ENCODE peak calls at places on chromosomes 12 and 14, in eight cellular contexts. V is testis; E is NCI-H1105; B is heart left ventricle; L is activated CD8-positive, alpha-beta memory T cell treated with anti-CD3 and anti-CD28 coated beads for 48 hours; Z is stimulated activated CD8-positive, alpha-beta memory T cell treated with anti-CD3 and anti-CD28 coated beads, Interleukin-4, amount 100 ng/mL, for 24 hours; S is NCI-H1092 treated with DMSO at 0.1 percent for 48 hours; R is AG09319. T is an unnamed sample.

GRCh38 chr12:89454080-89454848 is 70.3 kb downstream of the GALNT4 start:
- DNase-seq in E (no peak), B (no peak), V (no peak), L (no peak), Z (no peak), S (no peak), R (no peak), T (no peak)

GRCh38 chr14:93977790-93978581 is 1.6 kb upstream of the ASB2 start:
- DNase-seq in E (no peak), S (no peak), V (no peak), L (no peak), R (no peak), Z (peak; percentile 64), B (no peak), T (no peak)

GRCh38 chr14:67940894-67941455 is 121.4 kb downstream of the RAD51B start:
- DNase-seq in L (no peak), E (no peak), V (peak; percentile 50), Z (no peak), R (peak; percentile 73), S (peak; percentile 29), B (no peak), T (peak; percentile 96)

GRCh38 chr12:48795550-48796455 is 6.9 kb upstream of the ADCY6 start:
- DNase-seq in V (peak; percentile 85), Z (no peak), L (no peak), R (peak; percentile 44), B (no peak), E (peak; percentile 43), S (peak; percentile 35), T (no peak)

GRCh38 chr14:31411218-31411727 is 9.1 kb downstream of the HEATR5A start:
- DNase-seq in E (no peak), L (no peak), R (no peak), Z (no peak), B (no peak), V (no peak), S (no peak), T (no peak)

GRCh38 chr14:96176811-96177211 is 27.8 kb upstream of the BDKRB2 start:
- DNase-seq in Z (no peak), B (no peak), S (no peak), V (peak; percentile 25), L (no peak), R (peak; percentile 99), E (no peak), T (no peak)

GRCh38 chr12:12684375-12685106 is 11.4 kb downstream of the GPR19 start:
- DNase-seq in Z (no peak), S (peak; percentile 85), B (no peak), R (no peak), E (peak; percentile 96), L (no peak), V (peak; percentile 53), T (no peak)

GRCh38 chr14:101225116-101225728 is 321.7 kb upstream of the RTL1 start:
- DNase-seq in E (no peak), V (no peak), Z (no peak), B (no peak), L (no peak), R (no peak), S (peak; percentile 35), T (no peak)

GRCh38 chr12:132077322-132078100 is 66.6 kb downstream of the DDX51 start:
- DNase-seq in R (no peak), L (no peak), E (no peak), V (no peak), Z (no peak), S (no peak), B (no peak), T (no peak)

T was measured in brain pericyte.